ENCODE peak calls at places on chromosomes 2 and 18, in ten cellular contexts. X is adrenal gland, R is AG09309, U is stomach, Y is fibroblast of the aortic adventitia, T is endodermal cell, J is AG04449, O is testis, L is GM12865, F is choroid plexus epithelial cell. A is an unnamed sample.

GRCh38 chr2:121510857-121511256 is 19.8 kb upstream of the RNU4ATAC start:
- DNase-seq in Y (no peak), F (no peak), R (no peak), X (no peak), J (no peak), T (no peak), O (no peak), U (no peak), L (no peak), A (no peak)

GRCh38 chr2:121617042-121617599 is 32.1 kb downstream of the CLASP1 start:
- DNase-seq in Y (no peak), F (no peak), T (no peak), O (no peak), U (no peak), X (no peak), L (peak; percentile 64), J (no peak), R (no peak), A (no peak)

GRCh38 chr2:30267161-30267568 is 35.8 kb downstream of the LBH start:
- DNase-seq in L (no peak), Y (no peak), R (no peak), J (no peak), U (no peak), X (no peak), O (no peak), T (peak; percentile 61), F (no peak), A (peak; percentile 39)

GRCh38 chr2:11023326-11024009 is 111.7 kb downstream of the KCNF1 start:
- DNase-seq in F (no peak), X (no peak), Y (no peak), O (no peak), U (peak; percentile 24), L (no peak), T (no peak), J (no peak), R (no peak), A (no peak)

GRCh38 chr2:129296401-129297343 is 682.8 kb upstream of the RAB6C start:
- DNase-seq in L (no peak), R (no peak), O (no peak), F (no peak), U (no peak), X (no peak), Y (no peak), T (no peak), J (no peak), A (no peak)

GRCh38 chr18:57846258-57846657 is 43.1 kb upstream of the ATP8B1 start:
- DNase-seq in J (no peak), Y (peak; percentile 93), X (peak; percentile 53), U (peak; percentile 40), L (no peak), F (peak; percentile 77), T (no peak), O (peak; percentile 59), R (peak; percentile 33), A (peak; percentile 64)

GRCh38 chr2:132538331-132538855 is 121.8 kb downstream of the GPR39 start:
- DNase-seq in U (no peak), T (peak; percentile 46), O (no peak), R (no peak), J (no peak), L (no peak), F (no peak), X (no peak), Y (no peak), A (no peak)

GRCh38 chr2:106975641-106976040 is 89.7 kb upstream of the ST6GAL2 start:
- DNase-seq in T (no peak), L (no peak), Y (no peak), O (no peak), J (no peak), F (no peak), R (no peak), X (no peak), U (no peak), A (no peak)

GRCh38 chr2:191941376-191941775 is 94.5 kb upstream of the CAVIN2 start:
- DNase-seq in Y (no peak), T (no peak), O (no peak), U (no peak), X (no peak), J (no peak), R (no peak), L (no peak), F (no peak), A (no peak)

GRCh38 chr18:36537289-36537688 is 239.8 kb downstream of the FHOD3 start:
- DNase-seq in U (no peak), F (no peak), Y (no peak), J (no peak), R (no peak), X (no peak), L (no peak), O (no peak), T (no peak), A (no peak)
- TF ChIP-seq CTCF in U (no peak), F (no peak), Y (no peak), J (no peak), R (no peak), X (no peak), L (no peak), O (no peak), T (peak; percentile 46), A (no peak)

GRCh38 chr2:207226671-207227061 is 60.9 kb upstream of the KLF7 start:
- DNase-seq in U (no peak), X (no peak), T (no peak), Y (no peak), F (no peak), L (peak; percentile 54), J (no peak), R (no peak), O (no peak), A (no peak)
- H3K4me3 ChIP-seq in U (peak overlapping the region; percentile 16), X (no peak overlapping the region), T (peak overlapping the region; percentile 5), Y (no peak overlapping the region), F (no peak overlapping the region), L (no peak overlapping the region), J (no peak overlapping the region), R (no peak overlapping the region), O (no peak overlapping the region), A (no peak overlapping the region)

DNA sequence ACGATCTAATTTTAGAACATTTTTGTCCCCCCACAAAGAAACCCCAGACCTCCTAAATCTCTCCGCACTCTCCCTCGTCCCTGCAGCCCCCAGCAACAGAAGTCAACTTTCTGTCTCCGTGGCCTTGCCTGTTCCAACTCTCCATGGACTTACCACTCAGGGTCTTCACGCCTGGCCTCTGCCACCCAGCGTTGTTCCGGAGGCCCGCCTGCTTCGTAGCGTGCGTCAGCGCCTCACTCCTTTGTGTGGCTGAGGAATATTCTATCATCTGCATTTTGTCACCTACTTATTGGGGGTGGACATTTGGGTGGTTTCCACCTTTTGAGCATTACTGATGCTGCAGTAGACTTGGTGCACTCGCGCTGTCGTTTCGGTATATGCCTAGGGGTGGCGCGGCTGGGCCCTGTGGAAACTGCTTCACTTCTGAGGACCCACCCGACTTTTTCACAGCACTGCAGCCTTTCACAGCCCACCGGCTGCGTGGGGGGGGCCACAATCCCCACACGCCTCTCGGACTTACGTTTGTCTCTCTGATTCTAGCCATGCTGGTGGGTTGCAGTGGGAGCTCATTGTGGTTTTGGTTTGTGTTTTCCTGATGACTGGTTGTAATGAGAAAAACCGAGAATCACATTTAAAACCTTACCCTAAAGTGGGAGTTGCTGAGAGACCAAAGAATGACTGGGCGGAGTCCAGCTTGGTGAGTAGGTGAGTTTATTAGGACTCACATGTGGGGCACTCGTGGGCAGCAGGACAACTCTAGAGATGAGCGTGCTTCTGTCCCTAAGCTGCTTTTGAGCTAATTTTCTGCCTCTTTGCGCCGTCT is 1.4 kb upstream of the HSBP1L1 start:
- DNase-seq in Y (no peak), L (peak; percentile 88), O (no peak), R (no peak), T (no peak), X (no peak), F (no peak), U (no peak), J (no peak), A (no peak)
- TF ChIP-seq CTCF in Y (no peak), L (peak; percentile 56), O (no peak), R (no peak), T (peak; percentile 19), X (no peak), F (no peak), U (no peak), J (no peak), A (no peak)

GRCh38 chr18:72868666-72869661 is 1.2 kb upstream of the NETO1 start:
- DNase-seq in X (no peak), O (no peak), F (no peak), U (no peak), Y (no peak), L (no peak), J (no peak), T (peak; percentile 65), R (no peak), A (no peak)
- H3K4me3 ChIP-seq in X (no peak overlapping the region), O (peak overlapping the region; percentile 51), F (peak overlapping the region; percentile 44), U (peak overlapping the region; percentile 35), Y (no peak overlapping the region), L (no peak overlapping the region), J (peak overlapping the region; percentile 33), T (peak overlapping the region; percentile 77), R (peak overlapping the region; percentile 79), A (peak overlapping the region; percentile 46)

DNA sequence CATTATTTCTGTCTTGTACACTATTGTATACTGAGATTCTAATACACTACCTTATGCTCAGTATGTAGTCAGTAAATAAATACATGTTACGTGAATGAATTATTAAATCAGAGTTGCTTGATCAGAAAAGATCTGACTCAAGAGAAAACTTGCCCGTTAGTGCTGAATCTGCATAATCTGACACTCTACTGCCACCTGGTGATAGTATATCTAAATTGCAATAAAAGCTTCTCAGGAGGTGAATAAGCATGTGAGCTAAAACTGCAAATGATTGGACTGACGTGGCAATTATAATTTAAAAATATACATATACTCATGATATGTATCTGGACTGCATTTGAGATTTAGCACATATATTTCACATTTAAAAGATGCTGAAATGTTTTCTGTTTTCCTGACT is 70.4 kb downstream of the KIAA1328 start:
- DNase-seq in U (no peak), T (no peak), X (no peak), Y (peak; percentile 2), R (no peak), F (peak; percentile 58), O (no peak), L (peak; percentile 56), J (no peak), A (no peak)
- TF ChIP-seq CTCF in U (no peak), T (peak; percentile 83), X (no peak), Y (no peak), R (peak; percentile 10), F (peak; percentile 36), O (no peak), L (peak; percentile 30), J (no peak), A (peak; percentile 28)

GRCh38 chr18:62505669-62506494 is 16.9 kb upstream of the ZCCHC2 start:
- DNase-seq in X (no peak), T (no peak), U (no peak), O (no peak), F (peak; percentile 45), J (no peak), R (no peak), L (peak; percentile 77), Y (peak; percentile 47), A (no peak)
- H3K4me3 ChIP-seq in X (peak overlapping the region; percentile 27), T (no peak overlapping the region), U (peak overlapping the region; percentile 44), O (peak overlapping the region; percentile 0), F (peak overlapping the region; percentile 37), J (no peak overlapping the region), R (peak overlapping the region; percentile 20), L (peak overlapping the region; percentile 17), Y (peak overlapping the region; percentile 58), A (no peak overlapping the region)